ENCODE peak calls at places on chromosome 21, in ten cellular contexts. One of them, this sample, is unnamed.

GRCh38 chr21:31803039-31804007 is 69.5 kb upstream of the HUNK start:
- DNase-seq in retinal pigment epithelial cell: no peak
- DNase-seq in GM06990: no peak
- DNase-seq in astrocyte of the spinal cord: no peak
- DNase-seq in body of pancreas: no peak
- DNase-seq in mucosa of descending colon: no peak
- DNase-seq in AG10803: no peak
- DNase-seq in HFF-Myc: no peak
- DNase-seq in fibroblast of lung: no peak
- DNase-seq in coronary artery: no peak
- DNase-seq in this sample: no peak

GRCh38 chr21:29511076-29511475 is 212.4 kb downstream of the BACH1 start:
- DNase-seq in retinal pigment epithelial cell: no peak
- DNase-seq in GM06990: no peak
- DNase-seq in astrocyte of the spinal cord: peak; percentile 66
- DNase-seq in body of pancreas: no peak
- DNase-seq in mucosa of descending colon: no peak
- DNase-seq in AG10803: peak; percentile 67
- DNase-seq in HFF-Myc: no peak
- DNase-seq in fibroblast of lung: no peak
- DNase-seq in coronary artery: no peak
- DNase-seq in this sample: no peak

GRCh38 chr21:27734146-27734545 is 767.3 kb upstream of the ADAMTS5 start:
- DNase-seq in retinal pigment epithelial cell: peak; percentile 90
- DNase-seq in GM06990: no peak
- DNase-seq in astrocyte of the spinal cord: peak; percentile 87
- DNase-seq in body of pancreas: no peak
- DNase-seq in mucosa of descending colon: no peak
- DNase-seq in AG10803: peak; percentile 74
- DNase-seq in HFF-Myc: peak; percentile 19
- DNase-seq in fibroblast of lung: peak; percentile 83
- DNase-seq in coronary artery: no peak
- DNase-seq in this sample: peak; percentile 96

GRCh38 chr21:14734191-14734590 is 188.1 kb upstream of the SAMSN1 start:
- DNase-seq in retinal pigment epithelial cell: no peak
- DNase-seq in GM06990: no peak
- DNase-seq in astrocyte of the spinal cord: no peak
- DNase-seq in body of pancreas: no peak
- DNase-seq in mucosa of descending colon: no peak
- DNase-seq in AG10803: no peak
- DNase-seq in HFF-Myc: no peak
- DNase-seq in fibroblast of lung: no peak
- DNase-seq in coronary artery: no peak
- DNase-seq in this sample: peak; percentile 4

GRCh38 chr21:46388206-46388880 is 64.4 kb downstream of the PCNT start:
- DNase-seq in retinal pigment epithelial cell: no peak
- DNase-seq in GM06990: no peak
- DNase-seq in astrocyte of the spinal cord: no peak
- DNase-seq in body of pancreas: no peak
- DNase-seq in mucosa of descending colon: no peak
- DNase-seq in AG10803: no peak
- DNase-seq in HFF-Myc: no peak
- DNase-seq in fibroblast of lung: no peak
- DNase-seq in coronary artery: no peak
- DNase-seq in this sample: no peak

GRCh38 chr21:45993210-45994085 is 11.9 kb downstream of the COL6A1 start:
- DNase-seq in retinal pigment epithelial cell: no peak
- DNase-seq in GM06990: peak; percentile 4
- DNase-seq in astrocyte of the spinal cord: no peak
- DNase-seq in body of pancreas: peak; percentile 9
- DNase-seq in mucosa of descending colon: no peak
- DNase-seq in AG10803: no peak
- DNase-seq in HFF-Myc: no peak
- DNase-seq in fibroblast of lung: no peak
- DNase-seq in coronary artery: peak; percentile 85
- DNase-seq in this sample: no peak

GRCh38 chr21:17554619-17555472 is 42.0 kb downstream of the CXADR start:
- DNase-seq in retinal pigment epithelial cell: no peak
- DNase-seq in GM06990: no peak
- DNase-seq in astrocyte of the spinal cord: no peak
- DNase-seq in body of pancreas: no peak
- DNase-seq in mucosa of descending colon: peak; percentile 17
- DNase-seq in AG10803: peak; percentile 5
- DNase-seq in HFF-Myc: no peak
- DNase-seq in fibroblast of lung: peak; percentile 12
- DNase-seq in coronary artery: no peak
- DNase-seq in this sample: no peak

GRCh38 chr21:45420623-45421041 is 15.7 kb downstream of the COL18A1 start:
- DNase-seq in retinal pigment epithelial cell: peak; percentile 94
- DNase-seq in GM06990: no peak
- DNase-seq in astrocyte of the spinal cord: no peak
- DNase-seq in body of pancreas: peak; percentile 74
- DNase-seq in mucosa of descending colon: no peak
- DNase-seq in AG10803: no peak
- DNase-seq in HFF-Myc: no peak
- DNase-seq in fibroblast of lung: no peak
- DNase-seq in coronary artery: peak; percentile 93
- DNase-seq in this sample: no peak

GRCh38 chr21:43598416-43599120 is 60.7 kb downstream of the HSF2BP start:
- DNase-seq in retinal pigment epithelial cell: peak; percentile 65
- DNase-seq in GM06990: no peak
- DNase-seq in astrocyte of the spinal cord: peak; percentile 75
- DNase-seq in body of pancreas: no peak
- DNase-seq in mucosa of descending colon: no peak
- DNase-seq in AG10803: peak; percentile 69
- DNase-seq in HFF-Myc: no peak
- DNase-seq in fibroblast of lung: peak; percentile 73
- DNase-seq in coronary artery: no peak
- DNase-seq in this sample: peak; percentile 96

GRCh38 chr21:44618504-44618903 is 6.6 kb downstream of the KRTAP10-8 start:
- DNase-seq in retinal pigment epithelial cell: no peak
- DNase-seq in GM06990: no peak
- DNase-seq in astrocyte of the spinal cord: no peak
- DNase-seq in body of pancreas: no peak
- DNase-seq in mucosa of descending colon: peak; percentile 41
- DNase-seq in AG10803: peak; percentile 15
- DNase-seq in HFF-Myc: no peak
- DNase-seq in fibroblast of lung: peak; percentile 1
- DNase-seq in coronary artery: no peak
- DNase-seq in this sample: peak; percentile 28

DNA sequence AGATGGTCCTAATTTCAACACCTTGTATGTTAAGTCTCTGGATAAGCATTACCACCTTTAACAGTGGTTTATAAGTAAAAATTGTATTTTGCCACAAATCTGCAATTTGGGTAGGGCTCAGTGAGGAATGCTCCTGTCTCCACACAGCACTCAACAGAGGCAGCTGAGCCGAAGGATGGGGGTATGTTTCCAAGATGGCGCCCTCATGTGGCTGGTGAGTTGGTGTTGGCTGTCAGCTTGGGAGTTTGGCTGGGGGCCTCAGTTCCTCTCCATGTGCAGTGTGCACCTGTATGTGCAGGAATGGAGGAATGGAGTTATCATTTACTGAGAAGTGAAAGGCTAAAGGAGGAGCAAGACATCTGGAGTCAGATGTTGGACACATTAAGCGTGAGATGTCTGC is 136.8 kb downstream of the GABPA start:
- DNase-seq in retinal pigment epithelial cell: no peak
- DNase-seq in GM06990: no peak
- DNase-seq in astrocyte of the spinal cord: no peak
- DNase-seq in body of pancreas: no peak
- DNase-seq in mucosa of descending colon: no peak
- DNase-seq in AG10803: no peak
- DNase-seq in HFF-Myc: no peak
- DNase-seq in fibroblast of lung: no peak
- DNase-seq in coronary artery: no peak
- DNase-seq in this sample: no peak
- TF ChIP-seq CTCF in retinal pigment epithelial cell: peak; percentile 34
- TF ChIP-seq CTCF in GM06990: peak; percentile 18
- TF ChIP-seq CTCF in astrocyte of the spinal cord: peak; percentile 23
- TF ChIP-seq CTCF in body of pancreas: no peak
- TF ChIP-seq CTCF in mucosa of descending colon: no peak
- TF ChIP-seq CTCF in AG10803: peak; percentile 4
- TF ChIP-seq CTCF in HFF-Myc: peak; percentile 14
- TF ChIP-seq CTCF in fibroblast of lung: no peak
- TF ChIP-seq CTCF in coronary artery: no peak
- TF ChIP-seq CTCF in this sample: peak; percentile 26

DNA sequence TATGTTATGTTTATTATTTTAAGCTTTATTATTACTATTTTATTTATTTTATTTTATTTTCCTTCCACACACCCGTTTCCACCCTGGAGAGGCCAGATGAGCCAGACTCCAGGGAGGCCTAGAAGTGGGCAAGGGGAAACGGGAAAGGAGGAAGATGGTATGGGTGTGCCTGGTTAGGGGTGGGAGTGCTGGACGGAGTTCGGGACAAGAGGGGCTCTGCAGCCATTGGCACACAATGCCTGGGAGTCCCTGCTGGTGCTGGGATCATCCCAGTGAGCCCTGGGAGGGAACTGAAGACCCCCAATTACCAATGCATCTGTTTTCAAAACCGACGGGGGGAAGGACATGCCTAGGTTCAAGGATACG is 468 bp upstream of the MX1 start:
- DNase-seq in retinal pigment epithelial cell: no peak
- DNase-seq in GM06990: no peak
- DNase-seq in astrocyte of the spinal cord: no peak
- DNase-seq in body of pancreas: no peak
- DNase-seq in mucosa of descending colon: no peak
- DNase-seq in AG10803: no peak
- DNase-seq in HFF-Myc: no peak
- DNase-seq in fibroblast of lung: no peak
- DNase-seq in coronary artery: no peak
- DNase-seq in this sample: no peak
- H3K4me3 ChIP-seq in retinal pigment epithelial cell: peak overlapping the region; percentile 50
- H3K4me3 ChIP-seq in GM06990: peak overlapping the region; percentile 97
- H3K4me3 ChIP-seq in astrocyte of the spinal cord: peak overlapping the region; percentile 47
- H3K4me3 ChIP-seq in body of pancreas: no peak overlapping the region
- H3K4me3 ChIP-seq in mucosa of descending colon: peak overlapping the region; percentile 56
- H3K4me3 ChIP-seq in AG10803: peak overlapping the region; percentile 62
- H3K4me3 ChIP-seq in HFF-Myc: peak overlapping the region; percentile 41
- H3K4me3 ChIP-seq in fibroblast of lung: peak overlapping the region; percentile 54
- H3K4me3 ChIP-seq in coronary artery: peak overlapping the region; percentile 87
- H3K4me3 ChIP-seq in this sample: peak overlapping the region; percentile 62

DNA sequence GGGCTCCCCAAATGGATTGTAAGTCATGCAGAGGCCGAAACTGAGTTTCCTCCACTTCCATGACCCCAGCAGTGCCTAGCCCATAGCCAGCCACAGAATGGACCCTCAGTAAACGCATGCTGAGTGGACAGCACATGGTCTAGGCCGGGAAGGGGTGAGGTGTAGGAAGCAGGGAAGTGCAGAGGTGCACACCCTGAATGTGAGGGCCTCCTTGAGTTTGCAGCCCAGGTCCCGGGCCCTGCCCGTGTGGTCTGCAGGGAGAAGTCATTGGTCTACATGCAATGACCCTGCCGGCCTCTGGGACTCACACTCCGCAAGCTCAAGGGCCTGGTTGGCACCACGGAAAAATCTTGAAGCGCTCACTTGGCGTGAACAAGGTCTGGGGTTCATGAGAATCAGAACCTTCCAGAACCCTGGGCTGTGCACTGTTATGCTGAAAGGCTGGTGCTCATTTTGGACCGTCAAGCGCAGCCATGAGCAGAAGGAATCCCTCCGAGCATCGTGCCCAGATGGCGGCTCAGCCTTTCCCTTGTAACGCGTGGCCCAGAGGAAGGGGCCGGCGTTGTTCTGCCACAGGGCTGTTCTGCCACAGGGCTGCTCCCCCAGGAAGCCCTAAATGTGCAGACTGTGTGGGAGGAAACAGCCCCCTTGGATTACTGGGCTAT is 66.4 kb downstream of the PSMG1 start:
- DNase-seq in retinal pigment epithelial cell: no peak
- DNase-seq in GM06990: no peak
- DNase-seq in astrocyte of the spinal cord: no peak
- DNase-seq in body of pancreas: no peak
- DNase-seq in mucosa of descending colon: no peak
- DNase-seq in AG10803: no peak
- DNase-seq in HFF-Myc: no peak
- DNase-seq in fibroblast of lung: no peak
- DNase-seq in coronary artery: no peak
- DNase-seq in this sample: no peak
- TF ChIP-seq CTCF in retinal pigment epithelial cell: no peak
- TF ChIP-seq CTCF in GM06990: no peak
- TF ChIP-seq CTCF in astrocyte of the spinal cord: no peak
- TF ChIP-seq CTCF in body of pancreas: no peak
- TF ChIP-seq CTCF in mucosa of descending colon: no peak
- TF ChIP-seq CTCF in AG10803: no peak
- TF ChIP-seq CTCF in HFF-Myc: no peak
- TF ChIP-seq CTCF in fibroblast of lung: no peak
- TF ChIP-seq CTCF in coronary artery: no peak
- TF ChIP-seq CTCF in this sample: no peak

GRCh38 chr21:33703750-33704606 is 61.7 kb downstream of the ITSN1 start:
- DNase-seq in retinal pigment epithelial cell: no peak
- DNase-seq in GM06990: no peak
- DNase-seq in astrocyte of the spinal cord: no peak
- DNase-seq in body of pancreas: no peak
- DNase-seq in mucosa of descending colon: no peak
- DNase-seq in AG10803: no peak
- DNase-seq in HFF-Myc: no peak
- DNase-seq in fibroblast of lung: peak; percentile 15
- DNase-seq in coronary artery: no peak
- DNase-seq in this sample: no peak

GRCh38 chr21:33695785-33696184 is 53.5 kb downstream of the ITSN1 start:
- DNase-seq in retinal pigment epithelial cell: no peak
- DNase-seq in GM06990: no peak
- DNase-seq in astrocyte of the spinal cord: no peak
- DNase-seq in body of pancreas: no peak
- DNase-seq in mucosa of descending colon: no peak
- DNase-seq in AG10803: no peak
- DNase-seq in HFF-Myc: no peak
- DNase-seq in fibroblast of lung: no peak
- DNase-seq in coronary artery: no peak
- DNase-seq in this sample: no peak

GRCh38 chr21:33699277-33699676 is 57.0 kb downstream of the ITSN1 start:
- DNase-seq in retinal pigment epithelial cell: no peak
- DNase-seq in GM06990: no peak
- DNase-seq in astrocyte of the spinal cord: no peak
- DNase-seq in body of pancreas: no peak
- DNase-seq in mucosa of descending colon: no peak
- DNase-seq in AG10803: no peak
- DNase-seq in HFF-Myc: no peak
- DNase-seq in fibroblast of lung: no peak
- DNase-seq in coronary artery: no peak
- DNase-seq in this sample: no peak

GRCh38 chr21:33698088-33698487 is 55.8 kb downstream of the ITSN1 start:
- DNase-seq in retinal pigment epithelial cell: no peak
- DNase-seq in GM06990: no peak
- DNase-seq in astrocyte of the spinal cord: no peak
- DNase-seq in body of pancreas: no peak
- DNase-seq in mucosa of descending colon: no peak
- DNase-seq in AG10803: no peak
- DNase-seq in HFF-Myc: no peak
- DNase-seq in fibroblast of lung: no peak
- DNase-seq in coronary artery: no peak
- DNase-seq in this sample: no peak

DNA sequence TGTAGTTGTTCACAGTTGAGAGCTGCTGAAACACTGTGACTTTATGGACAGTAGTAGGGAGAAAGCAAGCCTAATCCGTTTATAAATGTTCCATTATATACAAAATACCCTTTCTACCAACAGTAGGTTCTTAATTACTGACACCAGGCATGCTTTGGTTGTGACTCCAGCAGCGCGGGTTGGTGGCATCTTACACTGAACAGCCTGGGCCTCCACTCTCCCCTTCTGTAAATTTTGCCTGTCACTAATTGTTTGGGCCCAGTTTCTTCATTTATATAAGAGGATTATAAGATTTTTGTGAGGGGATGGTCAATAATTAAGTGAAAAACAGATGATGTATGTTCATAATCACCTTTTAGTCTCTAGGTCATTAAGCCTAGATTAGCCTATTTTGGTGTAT is 58.2 kb downstream of the ITSN1 start:
- DNase-seq in retinal pigment epithelial cell: peak; percentile 46
- DNase-seq in GM06990: no peak
- DNase-seq in astrocyte of the spinal cord: no peak
- DNase-seq in body of pancreas: no peak
- DNase-seq in mucosa of descending colon: no peak
- DNase-seq in AG10803: no peak
- DNase-seq in HFF-Myc: no peak
- DNase-seq in fibroblast of lung: no peak
- DNase-seq in coronary artery: no peak
- DNase-seq in this sample: no peak
- H3K4me3 ChIP-seq in retinal pigment epithelial cell: no peak overlapping the region
- H3K4me3 ChIP-seq in GM06990: no peak overlapping the region
- H3K4me3 ChIP-seq in astrocyte of the spinal cord: no peak overlapping the region
- H3K4me3 ChIP-seq in body of pancreas: no peak overlapping the region
- H3K4me3 ChIP-seq in mucosa of descending colon: no peak overlapping the region
- H3K4me3 ChIP-seq in AG10803: no peak overlapping the region
- H3K4me3 ChIP-seq in HFF-Myc: no peak overlapping the region
- H3K4me3 ChIP-seq in fibroblast of lung: no peak overlapping the region
- H3K4me3 ChIP-seq in coronary artery: no peak overlapping the region
- H3K4me3 ChIP-seq in this sample: no peak overlapping the region